ENCODE peak calls at places on chromosomes 4 and X, in ten cellular contexts. M is PC-3; C is naive thymus-derived CD4-positive, alpha-beta T cell; A is neural progenitor cell; S is upper lobe of right lung; B is HepG2; K is CD8-positive, alpha-beta T cell; Y is A549; G is transverse colon; L is endodermal cell. F is an unnamed sample. For H3K4me1, the result is how much of the 10 kb centered on the place peaks cover.

GRCh38 chr4:121057466-121057911 is 14.8 kb downstream of the NDNF start:
- DNase-seq in S (no peak), C (no peak), M (no peak), A (peak), Y (no peak), G (no peak), L (peak), K (no peak), B (no peak), F (no peak)

GRCh38 chr4:107269175-107269574 is 233.1 kb upstream of the DKK2 start:
- DNase-seq in M (no peak), K (no peak), A (no peak), Y (no peak), S (peak), C (no peak), B (no peak), L (no peak), G (no peak), F (no peak)

GRCh38 chrX:8237718-8238117 is 66.7 kb upstream of the VCX2 start:
- DNase-seq in Y (no peak), L (no peak), K (no peak), S (no peak), M (peak), B (peak), A (peak), C (no peak), G (no peak), F (no peak)

GRCh38 chrX:76148753-76149152 is 24.1 kb upstream of the PBDC1 start:
- DNase-seq in L (peak), S (no peak), M (peak), A (peak), B (peak), Y (no peak), K (peak), C (no peak), G (peak), F (peak)

GRCh38 chrX:39527045-39527444 is 570.7 kb downstream of the BCOR start:
- DNase-seq in Y (no peak), L (no peak), A (no peak), C (no peak), S (no peak), G (no peak), K (no peak), M (no peak), B (no peak), F (no peak)

GRCh38 chr4:3293410-3294391 is 880 bp downstream of the RGS12 start:
- DNase-seq in B (no peak), C (no peak), S (peak), K (peak), G (no peak), Y (no peak), A (no peak), L (peak), M (no peak), F (no peak)

GRCh38 chrX:134717698-134718328 is 59.5 kb upstream of the PLAC1 start:
- DNase-seq in L (no peak), G (no peak), B (no peak), S (no peak), M (peak), C (no peak), Y (peak), K (no peak), A (no peak), F (no peak)

GRCh38 chr4:20544645-20545044 is 155.6 kb upstream of the PACRGL start:
- DNase-seq in L (no peak), S (no peak), M (peak), C (no peak), K (no peak), B (peak), A (peak), Y (peak), G (no peak), F (no peak)

GRCh38 chr4:95510145-95510544 is 38.6 kb downstream of the UNC5C start:
- DNase-seq in M (peak), C (no peak), B (peak), K (no peak), S (no peak), Y (no peak), L (no peak), A (peak), G (no peak), F (no peak)

GRCh38 chr4:27008693-27009092 is 148.1 kb downstream of the STIM2 start:
- DNase-seq in Y (no peak), B (no peak), S (no peak), K (no peak), M (no peak), G (no peak), A (no peak), L (no peak), C (no peak), F (no peak)

GRCh38 chr4:25865586-25865985 is 2.8 kb upstream of the SEL1L3 start:
- DNase-seq in A (no peak), M (peak), B (no peak), K (no peak), G (peak), Y (peak), C (no peak), S (no peak), L (peak), F (no peak)

GRCh38 chr4:138898282-138898681 is 117.3 kb upstream of the NOCT start:
- DNase-seq in K (no peak), A (no peak), G (no peak), L (no peak), S (no peak), C (no peak), M (no peak), Y (no peak), B (no peak), F (no peak)

GRCh38 chr4:8651661-8652180 is 59.2 kb downstream of the CPZ start:
- DNase-seq in B (no peak), K (no peak), S (peak), C (no peak), L (peak), G (no peak), Y (no peak), M (no peak), A (no peak), F (no peak)

GRCh38 chrX:45006002-45006800 is 133.2 kb downstream of the KDM6A start:
- DNase-seq in Y (peak), B (no peak), G (no peak), C (no peak), M (peak), L (peak), S (no peak), A (no peak), K (no peak), F (no peak)

DNA sequence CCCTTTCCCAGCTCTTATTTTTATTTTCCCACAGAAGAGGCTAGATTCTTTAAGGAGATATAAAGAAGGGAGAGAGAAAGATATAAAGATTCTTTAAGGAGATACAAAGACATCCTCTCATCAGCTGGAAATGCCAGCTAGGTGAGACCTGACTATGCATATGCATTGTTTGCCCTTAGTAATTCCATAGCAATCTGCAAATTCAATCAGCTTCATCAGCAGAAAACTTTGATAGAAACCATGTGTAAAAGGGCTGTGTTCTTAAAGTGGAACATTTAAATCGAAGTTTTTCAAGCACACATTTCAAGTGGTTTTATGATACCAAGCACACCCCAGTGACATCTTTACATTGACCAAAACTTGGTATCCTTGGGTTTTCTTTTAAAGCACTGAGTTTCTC is 24.1 kb downstream of the FHL1 start:
- DNase-seq in K (no peak), B (no peak), S (no peak), L (no peak), C (no peak), A (no peak), G (no peak), M (no peak), Y (no peak), F (no peak)
- H3K4me1 ChIP-seq in K (under half), B (under half), S (under half), L (under half), C (under half), A (under half), G (under half), M (under half), Y (under half), F (under half)

DNA sequence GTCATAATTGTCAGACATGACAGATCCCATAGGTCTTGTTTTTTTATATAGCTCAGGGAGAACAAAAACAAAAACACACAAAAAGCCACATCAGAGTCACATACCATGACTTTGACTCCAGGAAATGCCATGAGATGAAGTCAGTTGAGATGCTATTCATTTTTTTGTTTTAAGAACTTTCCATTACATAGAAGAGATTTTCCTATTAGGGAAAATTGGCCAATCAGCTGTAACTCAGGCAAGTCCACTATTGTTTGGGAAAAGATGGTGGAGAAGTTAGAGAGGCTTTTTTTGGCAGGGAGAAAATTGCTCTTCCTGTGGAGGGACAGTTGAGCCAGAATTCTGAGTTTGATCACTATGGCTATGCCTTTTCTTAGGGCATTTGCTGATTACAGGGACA is 72.6 kb downstream of the SMARCA5 start:
- DNase-seq in Y (no peak), G (no peak), L (no peak), A (no peak), B (no peak), M (no peak), K (no peak), S (no peak), C (no peak), F (no peak)
- H3K27ac ChIP-seq in Y (no peak), G (no peak), L (no peak), A (no peak), B (no peak), M (no peak), K (no peak), S (no peak), C (no peak), F (no peak)

DNA sequence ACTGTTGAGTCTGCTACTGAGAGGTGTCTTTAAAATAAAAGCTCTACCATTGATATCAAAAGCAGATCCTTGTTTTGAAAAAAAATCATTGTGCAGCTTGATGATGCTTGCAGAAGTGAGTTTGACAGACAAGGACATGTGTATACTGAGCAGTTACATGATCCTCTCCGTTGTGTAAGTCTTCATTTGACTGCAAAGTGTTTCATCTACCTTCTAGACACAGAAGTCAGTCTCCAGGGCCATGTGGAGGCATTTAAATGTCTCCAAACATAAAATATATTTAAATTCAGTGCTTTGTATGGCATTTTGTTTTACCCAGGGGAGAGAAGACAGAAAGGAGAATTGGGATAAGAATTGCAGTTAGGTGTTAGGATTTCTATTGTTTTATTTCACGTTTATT is 107.8 kb upstream of the MYOZ2 start:
- DNase-seq in K (no peak), B (no peak), Y (no peak), L (no peak), A (no peak), G (no peak), S (no peak), M (no peak), C (no peak), F (no peak)
- H3K4me3 ChIP-seq in K (no peak), B (no peak), Y (peak), L (no peak), A (no peak), G (peak), S (peak), M (no peak), C (no peak), F (no peak)

GRCh38 chr4:88015659-88016295 is 8.3 kb downstream of the PKD2 start:
- DNase-seq in K (no peak), B (no peak), L (no peak), C (no peak), Y (no peak), M (no peak), S (no peak), A (no peak), G (no peak), F (no peak)
- H3K4me1 ChIP-seq in K (under half), B (under half), L (under half), C (under half), Y (half or more), M (under half), S (under half), A (under half), G (under half), F (under half)

DNA sequence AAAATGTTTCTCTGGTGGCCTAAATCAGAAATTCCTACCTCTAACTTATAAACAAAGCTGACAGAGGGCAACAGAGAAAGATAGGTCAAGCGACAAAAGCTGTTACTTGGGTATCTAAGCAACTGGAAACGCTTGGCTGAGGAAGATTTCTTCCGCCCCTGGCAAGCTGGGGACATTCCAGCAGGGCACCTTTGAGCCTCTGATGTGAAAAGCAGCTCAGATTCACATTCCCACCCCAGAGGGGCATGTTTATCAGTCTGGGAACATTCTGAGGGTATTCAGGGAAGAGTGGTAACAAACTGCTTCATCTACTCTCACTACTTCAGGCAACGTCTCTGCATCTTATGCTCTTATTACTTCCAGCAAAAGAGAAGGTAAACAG is 3.5 kb upstream of the CDS1 start:
- DNase-seq in L (peak), M (no peak), C (no peak), B (no peak), G (no peak), A (peak), K (no peak), S (no peak), Y (no peak), F (no peak)
- H3K27ac ChIP-seq in L (no peak), M (no peak), C (no peak), B (no peak), G (no peak), A (no peak), K (no peak), S (no peak), Y (no peak), F (no peak)

GRCh38 chr4:76209876-76210275 is 3.7 kb downstream of the SCARB2 start:
- DNase-seq in B (no peak), Y (no peak), G (no peak), M (no peak), L (no peak), A (no peak), C (no peak), K (no peak), S (no peak), F (no peak)
- H3K4me3 ChIP-seq in B (no peak), Y (no peak), G (no peak), M (no peak), L (no peak), A (no peak), C (no peak), K (no peak), S (peak), F (no peak)

F was measured in effector memory CD4-positive, alpha-beta T cell.